ENCODE peak calls at places on chromosomes 3 and 15, in ten cellular contexts. D is OCI-LY7; G is GM19239; C is AG08396; H is NCI-H187; N is ureter; L is PC-3; Q is stimulated activated CD4-positive, alpha-beta T cell treated with anti-CD3 and anti-CD28 coated beads, Interleukin-1b, Interleukin-23, amount 100 ng/mL, for 1 hour; A is adipocyte; F is WTC11. K is an unnamed sample.

GRCh38 chr3:16140116-16140893 is 34.2 kb upstream of the GALNT15 start:
- DNase-seq in D (no peak), G (no peak), C (peak), H (no peak), N (no peak), L (peak), Q (no peak), A (peak), F (no peak), K (peak)

GRCh38 chr3:195542261-195542660 is 864 bp downstream of the PPP1R2 start:
- DNase-seq in D (peak), G (no peak), C (no peak), H (no peak), N (no peak), L (peak), Q (no peak), A (peak), F (no peak), K (peak)

GRCh38 chr3:125374501-125374995 is 577 bp downstream of the ZNF148 start:
- DNase-seq in D (peak), G (peak), C (peak), H (no peak), N (peak), L (peak), Q (no peak), A (peak), F (peak), K (peak)

GRCh38 chr3:87298111-87298718 is 21.8 kb upstream of the POU1F1 start:
- DNase-seq in D (peak), G (peak), C (peak), H (peak), N (no peak), L (peak), Q (no peak), A (peak), F (no peak), K (peak)

GRCh38 chr3:57582470-57583168 is 14.5 kb downstream of the ARF4 start:
- DNase-seq in D (peak), G (no peak), C (no peak), H (no peak), N (no peak), L (peak), Q (no peak), A (no peak), F (peak), K (peak)

GRCh38 chr15:78362716-78363426 is 22.7 kb downstream of the CRABP1 start:
- DNase-seq in D (no peak), G (no peak), C (no peak), H (no peak), N (no peak), L (no peak), Q (no peak), A (no peak), F (no peak), K (no peak)

GRCh38 chr3:66110840-66111239 is 72.1 kb upstream of the MAGI1 start:
- DNase-seq in D (no peak), G (no peak), C (no peak), H (no peak), N (peak), L (no peak), Q (no peak), A (no peak), F (peak), K (peak)

GRCh38 chr15:100383302-100384107 is 41.7 kb upstream of the ADAMTS17 start:
- DNase-seq in D (peak), G (no peak), C (no peak), H (no peak), N (no peak), L (peak), Q (no peak), A (peak), F (peak), K (peak)

GRCh38 chr15:85556618-85556895 is 176.2 kb downstream of the AKAP13 start:
- DNase-seq in D (no peak), G (no peak), C (no peak), H (no peak), N (no peak), L (no peak), Q (no peak), A (no peak), F (no peak), K (no peak)

GRCh38 chr15:60004846-60005351 is 788 bp downstream of the FOXB1 start:
- DNase-seq in D (no peak), G (no peak), C (no peak), H (no peak), N (no peak), L (no peak), Q (no peak), A (no peak), F (peak), K (no peak)

GRCh38 chr3:176595307-176595706 is 602.0 kb downstream of the TBL1XR1 start:
- DNase-seq in D (no peak), G (no peak), C (no peak), H (no peak), N (no peak), L (no peak), Q (no peak), A (peak), F (no peak), K (peak)

GRCh38 chr3:30510596-30510995 is 95.8 kb upstream of the TGFBR2 start:
- DNase-seq in D (no peak), G (no peak), C (no peak), H (no peak), N (no peak), L (peak), Q (no peak), A (peak), F (no peak), K (no peak)

GRCh38 chr3:119885746-119886530 is 104.0 kb downstream of the NR1I2 start:
- DNase-seq in D (no peak), G (no peak), C (no peak), H (no peak), N (no peak), L (no peak), Q (no peak), A (no peak), F (no peak), K (no peak)

GRCh38 chr15:86316699-86317378 is 237.2 kb downstream of the AGBL1 start:
- DNase-seq in D (no peak), G (no peak), C (no peak), H (no peak), N (no peak), L (no peak), Q (no peak), A (no peak), F (no peak), K (no peak)

GRCh38 chr3:51269466-51269865 is 115.6 kb upstream of the MANF start:
- DNase-seq in D (no peak), G (no peak), C (no peak), H (no peak), N (no peak), L (peak), Q (no peak), A (peak), F (no peak), K (no peak)

GRCh38 chr3:64143399-64144130 is 81.7 kb downstream of the PRICKLE2 start:
- DNase-seq in D (no peak), G (no peak), C (peak), H (no peak), N (no peak), L (peak), Q (no peak), A (peak), F (no peak), K (peak)